ENCODE peak calls at places on chromosomes 4 and X, in four cellular contexts. O is K562, L is GM12892, J is GM12878. S is an unnamed sample.

GRCh38 chrX:65667503-65668355 is at the start of gene MSN:
- DNase-seq in O (peak; percentile 78), L (peak; percentile 41), J (no peak), S (peak; percentile 40)

GRCh38 chr4:14596904-14597303 is 405.4 kb upstream of the CPEB2 start:
- DNase-seq in O (no peak), L (no peak), J (no peak), S (no peak)

GRCh38 chrX:133523094-133523493 is 107.8 kb upstream of the GPC4 start:
- DNase-seq in O (no peak), L (no peak), J (no peak), S (no peak)

GRCh38 chrX:47648376-47648775 is 2.0 kb downstream of the ELK1 start:
- DNase-seq in O (no peak), L (no peak), J (no peak), S (no peak)

GRCh38 chr4:89837385-89837995 is 529 bp upstream of the SNCA start:
- DNase-seq in O (peak; percentile 7), L (no peak), J (no peak), S (peak; percentile 25)

GRCh38 chr4:99885063-99885664 is 9.1 kb downstream of the LAMTOR3 start:
- DNase-seq in O (peak; percentile 35), L (no peak), J (no peak), S (no peak)

GRCh38 chr4:101232074-101232776 is 115.1 kb downstream of the PPP3CA start:
- DNase-seq in O (no peak), L (no peak), J (no peak), S (no peak)

GRCh38 chrX:43559643-43560042 is 96.5 kb upstream of the MAOA start:
- DNase-seq in O (peak; percentile 11), L (no peak), J (no peak), S (no peak)

GRCh38 chr4:29805245-29805644 is 914.9 kb upstream of the PCDH7 start:
- DNase-seq in O (no peak), L (no peak), J (no peak), S (no peak)

GRCh38 chr4:41399191-41399590 is 138.8 kb upstream of the LIMCH1 start:
- DNase-seq in O (no peak), L (no peak), J (no peak), S (no peak)

GRCh38 chrX:68462197-68462596 is 28.9 kb upstream of the OPHN1 start:
- DNase-seq in O (no peak), L (no peak), J (no peak), S (no peak)

GRCh38 chrX:11398785-11399184 is 105.6 kb downstream of the AMELX start:
- DNase-seq in O (no peak), L (no peak), J (no peak), S (no peak)

GRCh38 chr4:27692098-27692679 is 831.5 kb downstream of the STIM2 start:
- DNase-seq in O (no peak), L (no peak), J (no peak), S (no peak)

GRCh38 chr4:171433674-171434073 is 379.5 kb upstream of the GALNTL6 start:
- DNase-seq in O (no peak), L (no peak), J (no peak), S (no peak)

GRCh38 chr4:96566755-96567154 is 726.9 kb downstream of the PDHA2 start:
- DNase-seq in O (no peak), L (no peak), J (no peak), S (no peak)

GRCh38 chrX:148498067-148498466 is 2.4 kb upstream of the AFF2 start:
- DNase-seq in O (no peak), L (no peak), J (no peak), S (no peak)

GRCh38 chr4:173277340-173277739 is 56.8 kb downstream of the HMGB2 start:
- DNase-seq in O (no peak), L (no peak), J (no peak), S (no peak)

GRCh38 chrX:94454159-94454558 is 780.2 kb downstream of the FAM133A start:
- DNase-seq in O (no peak), L (no peak), J (no peak), S (no peak)

GRCh38 chrX:64843224-64843623 is 133.0 kb downstream of the ZC4H2 start:
- DNase-seq in O (no peak), L (no peak), J (no peak), S (no peak)

GRCh38 chr4:184475096-184475461 is 729 bp upstream of the IRF2 start:
- DNase-seq in O (peak; percentile 64), L (peak; percentile 42), J (no peak), S (peak; percentile 32)

GRCh38 chr4:177511611-177512010 is 69.4 kb upstream of the AGA start:
- DNase-seq in O (no peak), L (no peak), J (no peak), S (no peak)

GRCh38 chr4:40672528-40673522 is 43.2 kb upstream of the RBM47 start:
- DNase-seq in O (peak; percentile 37), L (peak; percentile 31), J (peak; percentile 98), S (peak; percentile 35)

GRCh38 chrX:155745792-155746191 is 133.0 kb upstream of the TMLHE start:
- DNase-seq in O (peak; percentile 56), L (no peak), J (no peak), S (no peak)

GRCh38 chrX:48890296-48890925 is 7.2 kb downstream of the TIMM17B start:
- DNase-seq in O (no peak), L (no peak), J (no peak), S (no peak)

GRCh38 chr4:148445903-148446261 is 3.7 kb upstream of the NR3C2 start:
- DNase-seq in O (no peak), L (no peak), J (no peak), S (no peak)

GRCh38 chrX:23668335-23668734 is 1.0 kb downstream of the PRDX4 start:
- DNase-seq in O (no peak), L (no peak), J (peak; percentile 24), S (no peak)

DNA sequence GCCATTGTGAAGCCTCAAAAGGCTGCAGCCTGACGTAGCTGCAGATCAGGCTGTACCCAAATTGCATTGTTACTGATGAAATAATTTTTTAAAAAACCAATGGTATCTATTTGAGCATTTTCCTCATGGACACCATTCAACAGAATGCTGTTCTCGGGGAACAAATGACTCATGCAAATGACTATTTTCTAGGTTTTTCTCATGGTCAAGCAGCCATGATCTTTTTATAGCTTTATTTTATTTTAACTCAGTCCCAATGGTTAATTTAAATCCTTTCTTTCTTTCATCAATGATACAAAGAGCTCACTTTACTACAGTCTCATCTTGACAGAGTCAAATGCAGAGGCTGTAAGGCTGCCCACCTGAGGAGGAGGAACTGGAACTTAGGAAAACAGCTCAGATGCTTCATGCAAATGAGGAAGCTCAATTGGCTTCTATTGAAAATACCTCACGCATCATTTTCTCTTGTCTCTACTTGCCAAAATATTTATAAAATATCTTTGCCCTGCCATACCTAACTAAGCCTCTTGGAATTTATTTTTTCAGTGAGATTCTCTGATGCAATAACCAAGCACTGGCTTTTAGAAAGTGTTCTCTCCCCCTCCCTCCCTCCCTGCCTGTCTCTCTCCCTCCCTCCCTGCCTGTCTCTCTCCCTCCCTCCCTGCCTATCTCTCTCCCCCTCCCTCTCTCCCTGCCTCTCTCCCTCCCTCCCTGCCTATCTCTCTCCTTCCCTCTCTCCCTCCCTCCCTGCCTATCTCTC is 81.0 kb downstream of the SORBS2 start:
- DNase-seq in O (no peak), L (no peak), J (no peak), S (no peak)
- TF ChIP-seq TAF1 in O (no peak), L (no peak), J (no peak), S (no peak)

GRCh38 chr4:1509366-1509765 is 103.1 kb upstream of the NKX1-1 start:
- DNase-seq in O (no peak), L (no peak), J (no peak), S (no peak)

GRCh38 chr4:1508161-1509160 is 102.2 kb upstream of the NKX1-1 start:
- DNase-seq in O (no peak), L (no peak), J (no peak), S (no peak)

GRCh38 chr4:1505511-1506451 is 99.5 kb upstream of the NKX1-1 start:
- DNase-seq in O (no peak), L (no peak), J (no peak), S (no peak)

GRCh38 chr4:1504786-1505500 is 98.7 kb upstream of the NKX1-1 start:
- DNase-seq in O (no peak), L (no peak), J (no peak), S (no peak)

DNA sequence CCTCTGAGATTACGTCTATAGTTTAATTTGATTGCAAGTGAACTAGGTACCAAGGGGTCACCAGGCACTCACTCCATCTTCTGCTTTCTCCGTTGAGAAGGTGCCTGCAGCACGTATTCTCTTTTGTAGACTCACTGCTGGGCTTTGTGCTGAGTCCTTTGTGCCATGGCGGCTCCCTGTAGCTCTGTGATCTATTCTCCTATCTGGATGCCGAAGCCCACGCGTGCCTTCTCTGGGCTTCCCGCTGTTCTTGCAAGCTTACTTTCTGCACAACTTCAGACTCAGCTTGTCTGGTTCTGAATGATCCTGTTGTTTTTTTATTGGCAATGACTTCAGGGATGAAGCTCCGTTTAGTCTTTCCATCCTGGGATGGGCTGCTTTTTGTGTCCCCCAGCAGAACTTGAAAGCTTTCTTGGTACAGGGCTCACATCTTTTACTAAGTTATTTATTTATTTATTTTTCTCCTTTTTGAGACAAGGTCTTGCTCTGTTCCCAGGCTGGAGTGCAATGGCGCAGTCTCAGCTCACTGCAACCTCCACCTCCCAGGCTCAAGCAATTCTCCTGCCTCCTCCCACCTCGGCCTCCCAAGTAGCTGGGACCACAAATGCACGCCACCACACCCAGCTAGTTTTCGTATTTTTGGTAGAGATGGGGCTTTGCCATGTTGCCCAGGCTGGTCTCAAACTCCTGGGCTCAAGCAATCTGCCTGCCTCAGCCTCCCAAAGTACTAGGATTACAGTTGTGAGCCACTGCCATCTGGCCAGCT is 100.9 kb upstream of the NKX1-1 start:
- DNase-seq in O (no peak), L (no peak), J (no peak), S (no peak)
- TF ChIP-seq POLR2A in O (no peak), L (no peak), J (no peak), S (no peak)

GRCh38 chr4:161280929-161281328 is 882.9 kb downstream of the FSTL5 start:
- DNase-seq in O (no peak), L (no peak), J (no peak), S (no peak)
- TF ChIP-seq TAF1 in O (no peak), L (no peak), J (no peak), S (no peak)

DNA sequence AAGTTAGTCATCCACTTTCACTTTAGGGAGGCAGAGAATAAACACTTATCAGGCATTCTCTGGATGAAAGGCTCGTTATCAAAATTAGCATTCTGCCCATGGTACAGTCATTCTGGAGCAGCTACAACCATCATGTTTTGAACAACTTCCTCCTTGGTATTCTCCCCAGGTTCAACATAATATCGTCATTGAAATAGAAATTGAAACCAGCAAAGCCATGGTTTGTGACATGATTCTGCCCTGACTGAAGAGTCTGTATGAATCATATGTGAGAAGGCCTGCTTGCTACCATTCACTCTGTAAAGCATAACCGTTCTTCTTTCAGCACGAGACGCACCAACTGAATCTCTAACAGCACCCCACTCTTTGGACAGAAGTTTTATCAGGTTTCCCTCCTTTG is 127.5 kb upstream of the RADX start:
- DNase-seq in O (no peak), L (no peak), J (peak; percentile 64), S (no peak)
- TF ChIP-seq POLR2A in O (no peak), L (peak; percentile 24), J (no peak), S (no peak)

DNA sequence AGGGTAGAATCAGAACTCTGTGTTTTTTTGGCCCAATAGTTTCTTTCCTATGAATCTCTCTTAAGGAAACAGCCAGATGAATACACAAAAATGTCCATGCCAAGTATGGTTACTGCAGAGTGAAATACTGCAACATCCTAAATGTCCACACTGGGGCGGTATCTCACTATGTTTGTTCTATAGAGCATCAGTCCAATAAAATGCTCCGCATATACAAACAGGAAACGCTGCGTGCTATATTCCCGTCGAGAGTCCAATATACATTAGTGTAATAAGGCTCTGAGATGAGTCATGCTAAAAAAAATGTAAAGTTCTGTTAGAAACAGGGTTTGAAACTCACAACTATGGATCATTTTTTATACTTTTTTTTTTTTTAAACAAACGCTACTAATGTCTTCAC is 72.9 kb upstream of the ENOX2 start:
- DNase-seq in O (peak; percentile 48), L (no peak), J (no peak), S (no peak)
- TF ChIP-seq TAF1 in O (no peak), L (no peak), J (no peak), S (no peak)